ENCODE peak calls at places on chromosomes 2 and 18, in five cellular contexts. R is aorta; X is activated naive CD4-positive, alpha-beta T cell; E is SHP77; T is choroid plexus epithelial cell. Y is an unnamed sample.
A peak's percentile ranks its signal among the peaks of the same experiment; 100 is the strongest.

GRCh38 chr18:3262234-3263171 is 570 bp downstream of the MYL12B start:
- DNase-seq in R (no peak), X (no peak), E (no peak), T (no peak), Y (no peak)

GRCh38 chr2:229620759-229621158 is 93.6 kb downstream of the DNER start:
- DNase-seq in R (no peak), X (no peak), E (no peak), T (peak; percentile 42), Y (no peak)

GRCh38 chr2:215022418-215022817 is 116.0 kb downstream of the ABCA12 start:
- DNase-seq in R (no peak), X (no peak), E (no peak), T (peak; percentile 66), Y (no peak)

GRCh38 chr2:119480718-119481142 is 43.6 kb downstream of the SCTR start:
- DNase-seq in R (no peak), X (no peak), E (no peak), T (no peak), Y (no peak)

GRCh38 chr18:30674619-30675018 is 367.9 kb downstream of the DSC3 start:
- DNase-seq in R (no peak), X (no peak), E (no peak), T (no peak), Y (no peak)

GRCh38 chr2:174939046-174939445 is 66.1 kb downstream of the CHN1 start:
- DNase-seq in R (no peak), X (no peak), E (no peak), T (peak; percentile 66), Y (no peak)

GRCh38 chr2:212385241-212385640 is 153.4 kb downstream of the ERBB4 start:
- DNase-seq in R (no peak), X (no peak), E (no peak), T (no peak), Y (no peak)

GRCh38 chr18:12460874-12461273 is 53.1 kb downstream of the PRELID3A start:
- DNase-seq in R (no peak), X (no peak), E (no peak), T (peak; percentile 78), Y (no peak)

GRCh38 chr18:70420151-70420898 is 131.5 kb downstream of the SOCS6 start:
- DNase-seq in R (no peak), X (no peak), E (no peak), T (peak; percentile 80), Y (no peak)

GRCh38 chr2:237923507-237924163 is 43.2 kb upstream of the UBE2F start:
- DNase-seq in R (peak; percentile 89), X (peak; percentile 71), E (no peak), T (peak; percentile 66), Y (peak; percentile 95)

GRCh38 chr2:75641587-75641986 is 5.0 kb upstream of the MRPL19 start:
- DNase-seq in R (no peak), X (no peak), E (no peak), T (no peak), Y (no peak)

GRCh38 chr18:45805551-45805950 is 19.9 kb upstream of the SIGLEC15 start:
- DNase-seq in R (no peak), X (no peak), E (no peak), T (no peak), Y (no peak)

Y was measured in posterior vena cava.